ENCODE peak calls at places on chromosomes 4 and X, in six cellular contexts. U, H, W, D, G and X are unnamed samples.

GRCh38 chr4:121668368-121669162 is 28.2 kb downstream of the ANXA5 start:
- DNase-seq in U (no peak), H (no peak), W (peak), D (no peak), G (no peak), X (no peak)

GRCh38 chrX:39242187-39242586 is 440.9 kb downstream of the MID1IP1 start:
- DNase-seq in U (peak), H (no peak), W (peak), D (no peak), G (peak), X (peak)

GRCh38 chr4:141884070-141884469 is 247.7 kb downstream of the IL15 start:
- DNase-seq in U (no peak), H (no peak), W (no peak), D (no peak), G (no peak), X (no peak)

GRCh38 chr4:152090543-152090942 is 329.7 kb upstream of the GATB start:
- DNase-seq in U (no peak), H (no peak), W (no peak), D (no peak), G (no peak), X (no peak)

GRCh38 chr4:126991965-126992364 is 640.8 kb upstream of the INTU start:
- DNase-seq in U (no peak), H (no peak), W (no peak), D (no peak), G (no peak), X (no peak)

GRCh38 chr4:17762705-17763104 is 18.7 kb downstream of the FAM184B start:
- DNase-seq in U (no peak), H (no peak), W (peak), D (no peak), G (peak), X (no peak)

GRCh38 chr4:56658410-56659003 is 22.6 kb downstream of the HOPX start:
- DNase-seq in U (no peak), H (no peak), W (peak), D (no peak), G (no peak), X (no peak)

GRCh38 chr4:159227378-159227777 is 124.5 kb downstream of the RAPGEF2 start:
- DNase-seq in U (no peak), H (no peak), W (peak), D (no peak), G (no peak), X (no peak)

GRCh38 chr4:30632751-30633150 is 87.4 kb upstream of the PCDH7 start:
- DNase-seq in U (no peak), H (no peak), W (no peak), D (no peak), G (no peak), X (no peak)

GRCh38 chr4:120557372-120557771 is 365.2 kb downstream of the PRDM5 start:
- DNase-seq in U (no peak), H (no peak), W (peak), D (no peak), G (peak), X (no peak)

GRCh38 chrX:120549483-120550452 is 11.0 kb downstream of the CUL4B start:
- DNase-seq in U (no peak), H (no peak), W (peak), D (no peak), G (peak), X (peak)

GRCh38 chrX:103556941-103557340 is 28.4 kb upstream of the TCEAL4 start:
- DNase-seq in U (no peak), H (no peak), W (no peak), D (no peak), G (no peak), X (no peak)

GRCh38 chrX:86148024-86148511 is at the start of gene DACH2:
- DNase-seq in U (peak), H (peak), W (peak), D (peak), G (no peak), X (no peak)

GRCh38 chr4:183329954-183330742 is 7.9 kb upstream of the CLDN24 start:
- DNase-seq in U (no peak), H (no peak), W (no peak), D (no peak), G (no peak), X (no peak)

GRCh38 chr4:10655968-10656367 is 28.6 kb downstream of the CLNK start:
- DNase-seq in U (no peak), H (no peak), W (peak), D (no peak), G (peak), X (no peak)

GRCh38 chr4:25863347-25863784 is 578 bp upstream of the SEL1L3 start:
- DNase-seq in U (no peak), H (no peak), W (no peak), D (no peak), G (no peak), X (peak)

GRCh38 chr4:47639531-47639930 is 154.5 kb downstream of the ATP10D start:
- DNase-seq in U (no peak), H (no peak), W (peak), D (no peak), G (peak), X (no peak)

GRCh38 chr4:69092190-69092589 is 4.1 kb upstream of the UGT2B7 start:
- DNase-seq in U (no peak), H (no peak), W (peak), D (no peak), G (peak), X (no peak)

GRCh38 chr4:164700471-164700870 is 53.5 kb upstream of the SMIM31 start:
- DNase-seq in U (no peak), H (no peak), W (no peak), D (no peak), G (peak), X (peak)

GRCh38 chr4:110245567-110245966 is 47.2 kb upstream of the ELOVL6 start:
- DNase-seq in U (no peak), H (no peak), W (peak), D (no peak), G (peak), X (no peak)

GRCh38 chr4:153204247-153205027 is at the start of gene TRIM2:
- DNase-seq in U (no peak), H (no peak), W (no peak), D (peak), G (no peak), X (peak)

GRCh38 chr4:132396636-132397035 is 752.5 kb upstream of the PCDH10 start:
- DNase-seq in U (no peak), H (no peak), W (peak), D (no peak), G (no peak), X (no peak)